ENCODE peak calls at places on chromosome 20, in six cellular contexts. One of them, this sample, is unnamed.

GRCh38 chr20:49394757-49395156 is 87.7 kb downstream of the KCNB1 start:
- DNase-seq in IMR-90: no peak
- DNase-seq in A549: no peak
- DNase-seq in fibroblast of pulmonary artery: no peak
- DNase-seq in HL-60: no peak
- DNase-seq in BE2C: no peak
- DNase-seq in this sample: no peak

GRCh38 chr20:3172933-3173581 is at the start of gene LZTS3:
- DNase-seq in fibroblast of pulmonary artery: peak
- DNase-seq in HL-60: no peak
- DNase-seq in A549: peak
- DNase-seq in BE2C: peak
- DNase-seq in IMR-90: peak
- DNase-seq in this sample: peak

GRCh38 chr20:32672315-32672981 is 1.3 kb downstream of the C20orf203 start:
- DNase-seq in HL-60: peak
- DNase-seq in IMR-90: no peak
- DNase-seq in BE2C: no peak
- DNase-seq in fibroblast of pulmonary artery: no peak
- DNase-seq in A549: no peak
- DNase-seq in this sample: no peak

GRCh38 chr20:12815369-12815768 is 193.4 kb upstream of the SPTLC3 start:
- DNase-seq in fibroblast of pulmonary artery: no peak
- DNase-seq in HL-60: no peak
- DNase-seq in BE2C: no peak
- DNase-seq in IMR-90: no peak
- DNase-seq in A549: no peak
- DNase-seq in this sample: no peak

GRCh38 chr20:63310265-63310971 is 17.4 kb downstream of the COL20A1 start:
- DNase-seq in HL-60: no peak
- DNase-seq in A549: no peak
- DNase-seq in fibroblast of pulmonary artery: no peak
- DNase-seq in IMR-90: peak
- DNase-seq in BE2C: no peak
- DNase-seq in this sample: peak

GRCh38 chr20:41309817-41310216 is 7.7 kb downstream of the ZHX3 start:
- DNase-seq in HL-60: no peak
- DNase-seq in fibroblast of pulmonary artery: peak
- DNase-seq in BE2C: no peak
- DNase-seq in IMR-90: peak
- DNase-seq in A549: no peak
- DNase-seq in this sample: peak

GRCh38 chr20:39019805-39020325 is 57.7 kb downstream of the DHX35 start:
- DNase-seq in fibroblast of pulmonary artery: peak
- DNase-seq in IMR-90: no peak
- DNase-seq in BE2C: no peak
- DNase-seq in HL-60: no peak
- DNase-seq in A549: no peak
- DNase-seq in this sample: peak

GRCh38 chr20:41142914-41143313 is 5.6 kb downstream of the PLCG1 start:
- DNase-seq in HL-60: peak
- DNase-seq in A549: no peak
- DNase-seq in BE2C: no peak
- DNase-seq in IMR-90: no peak
- DNase-seq in fibroblast of pulmonary artery: no peak
- DNase-seq in this sample: no peak

GRCh38 chr20:20224806-20225205 is 143.1 kb upstream of the INSM1 start:
- DNase-seq in fibroblast of pulmonary artery: no peak
- DNase-seq in IMR-90: no peak
- DNase-seq in HL-60: no peak
- DNase-seq in A549: no peak
- DNase-seq in BE2C: no peak
- DNase-seq in this sample: no peak

GRCh38 chr20:57810511-57811372 is 100.9 kb upstream of the PMEPA1 start:
- DNase-seq in fibroblast of pulmonary artery: no peak
- DNase-seq in IMR-90: no peak
- DNase-seq in A549: peak
- DNase-seq in HL-60: no peak
- DNase-seq in BE2C: no peak
- DNase-seq in this sample: peak

GRCh38 chr20:20827992-20828597 is 115.7 kb upstream of the RALGAPA2 start:
- DNase-seq in IMR-90: no peak
- DNase-seq in A549: no peak
- DNase-seq in fibroblast of pulmonary artery: no peak
- DNase-seq in BE2C: no peak
- DNase-seq in HL-60: no peak
- DNase-seq in this sample: no peak

GRCh38 chr20:63662813-63663189 is 4.7 kb downstream of the RTEL1 start:
- DNase-seq in fibroblast of pulmonary artery: no peak
- DNase-seq in HL-60: no peak
- DNase-seq in A549: no peak
- DNase-seq in IMR-90: no peak
- DNase-seq in BE2C: no peak
- DNase-seq in this sample: no peak

GRCh38 chr20:15515706-15516105 is 1057.5 kb downstream of the KIF16B start:
- DNase-seq in IMR-90: no peak
- DNase-seq in BE2C: no peak
- DNase-seq in HL-60: no peak
- DNase-seq in A549: no peak
- DNase-seq in fibroblast of pulmonary artery: no peak
- DNase-seq in this sample: peak

GRCh38 chr20:42082611-42083010 is 464.4 kb upstream of the CHD6 start:
- DNase-seq in fibroblast of pulmonary artery: peak
- DNase-seq in A549: no peak
- DNase-seq in BE2C: peak
- DNase-seq in IMR-90: peak
- DNase-seq in HL-60: no peak
- DNase-seq in this sample: peak

GRCh38 chr20:57661201-57662027 is 41.2 kb upstream of the ZBP1 start:
- DNase-seq in IMR-90: no peak
- DNase-seq in A549: no peak
- DNase-seq in fibroblast of pulmonary artery: no peak
- DNase-seq in HL-60: no peak
- DNase-seq in BE2C: peak
- DNase-seq in this sample: no peak

GRCh38 chr20:9068896-9069663 is at the start of gene PLCB4:
- DNase-seq in BE2C: peak
- DNase-seq in HL-60: no peak
- DNase-seq in IMR-90: peak
- DNase-seq in A549: peak
- DNase-seq in fibroblast of pulmonary artery: peak
- DNase-seq in this sample: peak

GRCh38 chr20:49508435-49509199 is 26.1 kb upstream of the KCNB1 start:
- DNase-seq in HL-60: peak
- DNase-seq in BE2C: peak
- DNase-seq in IMR-90: peak
- DNase-seq in fibroblast of pulmonary artery: peak
- DNase-seq in A549: peak
- DNase-seq in this sample: peak

GRCh38 chr20:58837717-58838116 is 13.0 kb downstream of the GNAS-AS1 start:
- DNase-seq in A549: no peak
- DNase-seq in IMR-90: no peak
- DNase-seq in HL-60: no peak
- DNase-seq in fibroblast of pulmonary artery: no peak
- DNase-seq in BE2C: no peak
- DNase-seq in this sample: no peak

GRCh38 chr20:58839991-58840747 is 10.5 kb downstream of the GNAS-AS1 start:
- DNase-seq in fibroblast of pulmonary artery: no peak
- DNase-seq in HL-60: no peak
- DNase-seq in IMR-90: no peak
- DNase-seq in A549: no peak
- DNase-seq in BE2C: no peak
- DNase-seq in this sample: no peak

GRCh38 chr20:58839474-58839874 is 11.2 kb downstream of the GNAS-AS1 start:
- DNase-seq in BE2C: peak
- DNase-seq in fibroblast of pulmonary artery: peak
- DNase-seq in A549: peak
- DNase-seq in IMR-90: peak
- DNase-seq in HL-60: peak
- DNase-seq in this sample: peak

GRCh38 chr20:58840816-58841538 is 9.7 kb downstream of the GNAS-AS1 start:
- DNase-seq in HL-60: no peak
- DNase-seq in IMR-90: no peak
- DNase-seq in A549: no peak
- DNase-seq in BE2C: no peak
- DNase-seq in fibroblast of pulmonary artery: no peak
- DNase-seq in this sample: no peak

GRCh38 chr20:58838174-58838573 is 12.5 kb downstream of the GNAS-AS1 start:
- DNase-seq in IMR-90: no peak
- DNase-seq in fibroblast of pulmonary artery: no peak
- DNase-seq in A549: no peak
- DNase-seq in BE2C: no peak
- DNase-seq in HL-60: no peak
- DNase-seq in this sample: no peak
- TF ChIP-seq CTCF in IMR-90: no peak
- TF ChIP-seq CTCF in fibroblast of pulmonary artery: no peak
- TF ChIP-seq CTCF in A549: no peak
- TF ChIP-seq CTCF in BE2C: peak
- TF ChIP-seq CTCF in HL-60: no peak
- TF ChIP-seq CTCF in this sample: no peak

GRCh38 chr20:46712056-46712636 is 2.7 kb downstream of the SLC2A10 start:
- DNase-seq in HL-60: no peak
- DNase-seq in fibroblast of pulmonary artery: no peak
- DNase-seq in BE2C: no peak
- DNase-seq in IMR-90: no peak
- DNase-seq in A549: no peak
- DNase-seq in this sample: no peak

GRCh38 chr20:46720019-46720418 is 10.6 kb downstream of the SLC2A10 start:
- DNase-seq in A549: no peak
- DNase-seq in fibroblast of pulmonary artery: no peak
- DNase-seq in HL-60: no peak
- DNase-seq in IMR-90: no peak
- DNase-seq in BE2C: no peak
- DNase-seq in this sample: no peak

GRCh38 chr20:46717818-46718541 is 8.5 kb downstream of the SLC2A10 start:
- DNase-seq in BE2C: no peak
- DNase-seq in IMR-90: no peak
- DNase-seq in A549: no peak
- DNase-seq in HL-60: no peak
- DNase-seq in fibroblast of pulmonary artery: no peak
- DNase-seq in this sample: no peak

GRCh38 chr20:46713957-46714834 is 4.7 kb downstream of the SLC2A10 start:
- DNase-seq in fibroblast of pulmonary artery: no peak
- DNase-seq in A549: no peak
- DNase-seq in HL-60: no peak
- DNase-seq in BE2C: no peak
- DNase-seq in IMR-90: no peak
- DNase-seq in this sample: no peak

DNA sequence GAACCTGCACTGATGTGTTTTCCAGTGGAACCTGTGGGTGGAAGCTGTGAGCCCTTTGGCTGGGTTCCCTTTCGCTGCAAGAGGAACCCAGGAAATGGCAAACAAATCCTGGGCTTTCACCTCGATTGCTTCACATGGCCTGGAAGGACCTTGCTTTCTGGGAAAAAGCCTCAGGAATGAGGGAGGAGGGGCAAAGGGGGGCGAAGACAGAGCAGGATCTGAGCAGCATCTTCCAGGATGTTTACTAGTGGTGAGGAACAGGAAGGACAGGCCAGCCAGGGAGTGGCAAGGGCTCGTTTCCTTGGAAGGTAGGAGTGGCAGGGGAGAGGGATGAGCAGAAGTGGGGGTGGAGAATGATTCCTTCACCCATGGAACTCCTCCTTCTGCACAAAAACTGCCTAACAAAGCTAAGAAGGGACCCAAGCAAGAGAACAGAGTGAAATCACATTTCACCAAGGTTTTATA is 5.9 kb downstream of the SLC2A10 start:
- DNase-seq in BE2C: no peak
- DNase-seq in HL-60: no peak
- DNase-seq in A549: peak
- DNase-seq in IMR-90: peak
- DNase-seq in fibroblast of pulmonary artery: peak
- DNase-seq in this sample: peak
- TF ChIP-seq CTCF in BE2C: no peak
- TF ChIP-seq CTCF in HL-60: no peak
- TF ChIP-seq CTCF in A549: no peak
- TF ChIP-seq CTCF in IMR-90: no peak
- TF ChIP-seq CTCF in fibroblast of pulmonary artery: peak
- TF ChIP-seq CTCF in this sample: no peak

DNA sequence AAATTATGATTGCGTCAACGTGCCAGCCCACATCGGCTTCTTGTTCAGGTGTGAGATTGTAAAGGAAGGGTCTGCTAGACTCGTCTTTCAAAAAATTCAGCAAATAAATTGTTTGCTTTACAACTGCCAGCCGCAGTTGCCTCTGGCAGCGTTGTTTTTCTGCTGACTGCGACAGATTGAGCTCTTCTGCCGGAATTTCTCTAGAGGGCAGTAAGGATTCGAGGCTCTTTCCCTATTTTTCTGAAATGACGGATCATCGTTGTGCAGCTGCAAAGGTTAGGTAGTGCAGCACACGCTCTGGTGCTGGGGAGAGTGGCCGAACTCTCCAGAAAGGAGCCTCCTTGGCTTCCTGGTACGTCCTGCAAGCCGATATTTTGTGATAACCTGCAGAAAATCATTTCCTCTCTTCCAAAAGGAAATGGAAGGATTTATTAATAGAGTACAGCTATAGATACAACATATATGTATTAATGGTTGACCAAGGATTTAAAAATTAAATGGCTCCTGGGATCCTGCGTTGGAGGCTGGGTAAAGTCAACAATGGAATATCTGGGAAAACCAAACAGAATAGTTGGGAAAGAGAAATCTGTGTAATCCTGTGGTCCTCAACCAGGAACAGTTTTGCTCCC is 121.9 kb upstream of the ZFP64 start:
- DNase-seq in HL-60: no peak
- DNase-seq in IMR-90: peak
- DNase-seq in BE2C: peak
- DNase-seq in A549: peak
- DNase-seq in fibroblast of pulmonary artery: peak
- DNase-seq in this sample: peak
- TF ChIP-seq CTCF in HL-60: no peak
- TF ChIP-seq CTCF in IMR-90: peak
- TF ChIP-seq CTCF in BE2C: peak
- TF ChIP-seq CTCF in A549: peak
- TF ChIP-seq CTCF in fibroblast of pulmonary artery: peak
- TF ChIP-seq CTCF in this sample: peak

DNA sequence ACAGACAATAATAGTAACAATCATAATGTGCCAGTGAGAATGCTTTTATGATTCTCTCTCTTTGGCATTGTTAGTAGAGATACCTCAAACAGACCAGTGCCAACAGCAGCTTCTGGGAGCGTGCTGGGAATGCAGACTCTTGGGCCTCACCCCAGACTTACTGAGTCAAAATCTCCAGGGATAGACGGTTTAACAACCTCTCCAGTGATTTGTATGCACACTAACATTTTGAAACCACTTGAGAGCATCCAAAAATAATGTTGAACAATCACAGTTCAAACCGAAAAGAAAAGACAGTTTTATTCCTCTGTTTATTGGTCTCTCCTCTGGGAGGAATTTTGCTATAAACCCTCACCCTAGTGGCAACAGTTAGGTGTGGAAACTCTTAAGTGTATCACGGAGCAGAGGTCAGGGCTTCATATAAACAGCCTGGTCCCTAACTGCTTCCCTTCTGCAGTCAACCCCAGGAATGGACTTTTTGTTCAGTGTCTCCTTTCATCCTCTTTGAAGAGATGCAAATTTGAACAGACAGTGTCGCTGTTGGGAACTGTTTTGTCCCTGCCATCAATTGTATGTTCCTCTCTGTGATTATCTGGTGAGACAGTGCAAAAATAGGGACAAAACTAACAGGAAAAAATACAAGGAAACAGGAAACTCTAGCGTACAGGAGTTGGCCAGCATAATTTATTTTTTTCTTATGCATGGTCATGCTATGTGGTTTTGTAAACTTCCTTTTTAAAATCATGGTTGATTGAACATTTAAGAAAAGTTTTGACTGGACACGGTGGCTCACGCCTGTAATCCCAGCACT is 162.4 kb upstream of the BTBD3 start:
- DNase-seq in HL-60: no peak
- DNase-seq in BE2C: no peak
- DNase-seq in IMR-90: no peak
- DNase-seq in A549: no peak
- DNase-seq in fibroblast of pulmonary artery: no peak
- DNase-seq in this sample: peak
- TF ChIP-seq CTCF in HL-60: no peak
- TF ChIP-seq CTCF in BE2C: no peak
- TF ChIP-seq CTCF in IMR-90: no peak
- TF ChIP-seq CTCF in A549: no peak
- TF ChIP-seq CTCF in fibroblast of pulmonary artery: no peak
- TF ChIP-seq CTCF in this sample: peak

This sample was measured in PC-3.